ENCODE peak calls at places on chromosomes 3 and 15, in four cellular contexts. U, D, J and X are unnamed samples.
A peak's percentile ranks its signal among the peaks of the same experiment; 100 is the strongest.

GRCh38 chr15:67036775-67037555 is 28.4 kb upstream of the SMAD3 start:
- DNase-seq in U (no peak), D (no peak), J (no peak), X (no peak)

GRCh38 chr3:88180398-88180999 is 30.7 kb downstream of the C3orf38 start:
- DNase-seq in U (no peak), D (peak; percentile 58), J (no peak), X (no peak)

GRCh38 chr3:120094776-120095225 is 554 bp upstream of the GSK3B start:
- DNase-seq in U (peak; percentile 100), D (peak; percentile 100), J (peak; percentile 100), X (peak; percentile 99)

GRCh38 chr3:177257625-177258024 is 60.3 kb upstream of the TBL1XR1 start:
- DNase-seq in U (no peak), D (no peak), J (no peak), X (no peak)

GRCh38 chr3:129975332-129976090 is 991 bp downstream of the TRH start:
- DNase-seq in U (no peak), D (no peak), J (no peak), X (no peak)

GRCh38 chr3:152183473-152183872 is 85.3 kb upstream of the MBNL1 start:
- DNase-seq in U (no peak), D (peak; percentile 44), J (no peak), X (peak; percentile 33)

GRCh38 chr3:23807161-23808015 is 1.6 kb downstream of the UBE2E1 start:
- DNase-seq in U (no peak), D (peak; percentile 51), J (no peak), X (no peak)

GRCh38 chr3:42653560-42654330 is at the start of gene ZBTB47:
- DNase-seq in U (no peak), D (no peak), J (peak; percentile 89), X (no peak)

GRCh38 chr3:133464573-133464972 is 64.7 kb downstream of the BFSP2 start:
- DNase-seq in U (no peak), D (peak; percentile 56), J (no peak), X (no peak)

GRCh38 chr3:149572796-149573414 is 84.9 kb downstream of the WWTR1 start:
- DNase-seq in U (no peak), D (peak; percentile 85), J (no peak), X (no peak)

GRCh38 chr3:50617096-50617791 is at the start of gene MAPKAPK3:
- DNase-seq in U (no peak), D (no peak), J (no peak), X (no peak)

GRCh38 chr15:22838292-22839042 is at the start of gene NIPA2:
- DNase-seq in U (peak; percentile 94), D (peak; percentile 97), J (peak; percentile 100), X (peak; percentile 89)

GRCh38 chr3:42747581-42747980 is 25.5 kb downstream of the CCDC13 start:
- DNase-seq in U (no peak), D (no peak), J (peak; percentile 65), X (no peak)

GRCh38 chr3:49638445-49638844 is 35.7 kb upstream of the APEH start:
- DNase-seq in U (peak; percentile 32), D (peak; percentile 31), J (no peak), X (no peak)

GRCh38 chr3:125556314-125556713 is 36.3 kb upstream of the SNX4 start:
- DNase-seq in U (no peak), D (peak; percentile 89), J (no peak), X (no peak)

GRCh38 chr15:65087873-65088642 is 11.5 kb downstream of the KBTBD13 start:
- DNase-seq in U (peak; percentile 94), D (no peak), J (peak; percentile 97), X (no peak)

GRCh38 chr3:186281172-186281571 is 80.9 kb downstream of the DGKG start:
- DNase-seq in U (no peak), D (peak; percentile 88), J (peak; percentile 59), X (no peak)

GRCh38 chr3:47994180-47994579 is 22.0 kb downstream of the MAP4 start:
- DNase-seq in U (no peak), D (peak; percentile 67), J (no peak), X (no peak)

GRCh38 chr3:125212096-125212508 is 446 bp downstream of the SLC12A8 start:
- DNase-seq in U (no peak), D (no peak), J (no peak), X (no peak)

GRCh38 chr15:42359990-42360389 is 689 bp downstream of the CAPN3 start:
- DNase-seq in U (no peak), D (no peak), J (no peak), X (no peak)

GRCh38 chr15:99090938-99091337 is 13.9 kb upstream of the SYNM start:
- DNase-seq in U (no peak), D (no peak), J (no peak), X (no peak)

GRCh38 chr15:75177360-75178071 is 24.2 kb upstream of the C15orf39 start:
- DNase-seq in U (no peak), D (no peak), J (no peak), X (no peak)

GRCh38 chr3:177123820-177124219 is 73.5 kb downstream of the TBL1XR1 start:
- DNase-seq in U (no peak), D (no peak), J (no peak), X (no peak)

GRCh38 chr15:87669846-87670245 is 586.7 kb downstream of the NTRK3 start:
- DNase-seq in U (no peak), D (no peak), J (no peak), X (no peak)

GRCh38 chr3:61724801-61725200 is 163.4 kb downstream of the PTPRG start:
- DNase-seq in U (no peak), D (no peak), J (no peak), X (no peak)

GRCh38 chr3:138412821-138413531 is 21.4 kb upstream of the ESYT3 start:
- DNase-seq in U (no peak), D (peak; percentile 39), J (peak; percentile 66), X (no peak)

GRCh38 chr3:197253243-197253947 is 45.0 kb downstream of the DLG1 start:
- DNase-seq in U (no peak), D (no peak), J (no peak), X (no peak)

GRCh38 chr3:194070634-194071409 is 65.1 kb upstream of the HES1 start:
- DNase-seq in U (peak; percentile 37), D (peak; percentile 87), J (peak; percentile 91), X (peak; percentile 58)

GRCh38 chr3:123447749-123448502 is 964 bp downstream of the ADCY5 start:
- DNase-seq in U (no peak), D (no peak), J (no peak), X (no peak)

GRCh38 chr3:169234595-169234994 is 428.9 kb downstream of the MECOM start:
- DNase-seq in U (no peak), D (no peak), J (no peak), X (no peak)

GRCh38 chr15:85388962-85389361 is 8.6 kb downstream of the AKAP13 start:
- DNase-seq in U (no peak), D (no peak), J (no peak), X (no peak)

GRCh38 chr15:85386261-85386660 is 5.9 kb downstream of the AKAP13 start:
- DNase-seq in U (no peak), D (no peak), J (no peak), X (no peak)

GRCh38 chr15:85389774-85390173 is 9.4 kb downstream of the AKAP13 start:
- DNase-seq in U (no peak), D (no peak), J (no peak), X (no peak)

GRCh38 chr15:85393206-85393605 is 12.8 kb downstream of the AKAP13 start:
- DNase-seq in U (no peak), D (no peak), J (no peak), X (no peak)

GRCh38 chr15:85388506-85388905 is 8.1 kb downstream of the AKAP13 start:
- DNase-seq in U (no peak), D (no peak), J (no peak), X (no peak)
- H3K27ac ChIP-seq in U (no peak overlapping the region), D (no peak overlapping the region), J (no peak overlapping the region), X (no peak overlapping the region)

GRCh38 chr3:146501752-146502151 is 32.4 kb upstream of the PLSCR2 start:
- DNase-seq in U (no peak), D (no peak), J (no peak), X (no peak)

GRCh38 chr3:146505496-146505895 is 36.1 kb upstream of the PLSCR2 start:
- DNase-seq in U (no peak), D (no peak), J (no peak), X (no peak)

GRCh38 chr3:146502887-146503458 is 33.6 kb upstream of the PLSCR2 start:
- DNase-seq in U (no peak), D (peak; percentile 13), J (no peak), X (no peak)

GRCh38 chr3:146504546-146505197 is 35.3 kb upstream of the PLSCR2 start:
- DNase-seq in U (no peak), D (no peak), J (no peak), X (no peak)

DNA sequence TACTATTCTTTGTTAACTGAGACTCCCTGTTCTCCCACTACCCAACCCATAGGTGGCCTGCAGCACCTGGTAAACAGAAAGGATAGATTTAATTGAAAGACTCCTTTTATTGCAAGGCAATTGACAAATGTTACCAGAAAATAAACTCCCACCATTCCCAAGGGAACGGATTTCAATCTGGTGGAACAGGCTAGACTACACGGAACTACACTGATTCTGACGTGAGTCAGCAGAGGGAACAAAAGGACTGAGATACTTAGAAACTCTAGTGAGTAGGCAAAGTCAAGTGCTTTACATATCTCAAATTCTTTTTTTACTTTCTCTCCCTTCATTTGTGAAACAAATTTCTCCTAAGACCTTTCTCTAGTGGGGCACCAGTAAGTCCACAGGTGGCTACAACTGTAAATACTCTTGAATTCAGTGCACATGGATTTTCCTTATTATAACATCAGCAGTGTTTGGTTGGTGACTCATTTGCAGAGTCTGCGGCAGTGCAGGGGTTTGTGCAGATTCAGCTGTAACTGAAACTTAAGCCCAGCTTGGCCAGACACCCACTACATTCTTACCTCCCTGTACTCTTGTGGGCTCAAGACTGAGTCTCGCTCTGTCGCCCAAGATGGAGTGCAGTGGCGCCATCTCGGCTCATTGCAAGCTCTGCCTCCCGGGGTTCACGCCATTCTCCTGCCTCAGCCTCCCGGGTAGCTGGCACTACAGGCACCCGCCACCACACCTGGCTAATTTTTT is 34.3 kb upstream of the PLSCR2 start:
- DNase-seq in U (no peak), D (peak; percentile 95), J (no peak), X (no peak)
- H3K27ac ChIP-seq in U (no peak overlapping the region), D (peak overlapping the region; percentile 53), J (no peak overlapping the region), X (no peak overlapping the region)

GRCh38 chr3:71062920-71063767 is 520.4 kb downstream of the FOXP1 start:
- DNase-seq in U (no peak), D (peak; percentile 65), J (no peak), X (no peak)
- H3K27ac ChIP-seq in U (peak overlapping the region; percentile 98), D (peak overlapping the region; percentile 94), J (peak overlapping the region; percentile 96), X (peak overlapping the region; percentile 6)

GRCh38 chr3:66490214-66490613 is 10.6 kb downstream of the LRIG1 start:
- DNase-seq in U (no peak), D (peak; percentile 87), J (no peak), X (no peak)
- H3K27ac ChIP-seq in U (peak overlapping the region; percentile 70), D (no peak overlapping the region), J (peak overlapping the region; percentile 55), X (no peak overlapping the region)

DNA sequence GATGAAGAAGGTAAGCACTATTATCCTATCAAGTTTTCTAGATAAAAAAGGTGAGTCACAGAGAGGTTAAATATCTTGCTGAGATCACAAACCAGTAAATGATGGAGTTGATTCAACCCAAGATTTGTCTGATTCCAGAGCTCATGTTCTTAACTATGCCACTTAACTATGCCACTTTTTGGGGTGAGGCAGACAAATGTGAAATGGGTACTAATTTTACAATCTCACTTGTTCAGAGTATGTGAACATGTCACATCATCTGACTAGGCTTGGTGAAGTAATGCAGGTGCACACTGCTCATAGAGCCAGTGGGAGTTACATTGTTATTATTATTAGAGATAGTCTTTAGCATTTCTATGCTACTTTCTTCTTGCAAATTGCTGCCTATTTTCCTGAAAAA is 2.0 kb downstream of the DRD3 start:
- DNase-seq in U (no peak), D (no peak), J (no peak), X (no peak)
- H3K27ac ChIP-seq in U (no peak overlapping the region), D (no peak overlapping the region), J (no peak overlapping the region), X (no peak overlapping the region)